ENCODE peak calls at places on chromosomes 11 and 22, in six cellular contexts. Z, S, P, Y, N and A are unnamed samples.

GRCh38 chr11:67646535-67647336 is 3.8 kb downstream of the ACY3 start:
- DNase-seq in Z (no peak), S (no peak), P (no peak), Y (no peak), N (no peak), A (no peak)

GRCh38 chr11:128456566-128457268 is 130.6 kb downstream of the ETS1 start:
- DNase-seq in Z (no peak), S (peak; percentile 44), P (no peak), Y (no peak), N (no peak), A (no peak)

GRCh38 chr11:31882951-31883392 is 71.8 kb upstream of the PAX6 start:
- DNase-seq in Z (no peak), S (no peak), P (no peak), Y (no peak), N (no peak), A (no peak)

GRCh38 chr22:17472886-17473285 is 90.4 kb upstream of the SLC25A18 start:
- DNase-seq in Z (no peak), S (no peak), P (no peak), Y (no peak), N (no peak), A (no peak)

GRCh38 chr11:12432507-12432906 is 55.1 kb downstream of the PARVA start:
- DNase-seq in Z (no peak), S (no peak), P (no peak), Y (no peak), N (no peak), A (no peak)

GRCh38 chr11:94958118-94958517 is 15.2 kb downstream of the CWC15 start:
- DNase-seq in Z (no peak), S (peak; percentile 27), P (no peak), Y (peak; percentile 50), N (no peak), A (peak; percentile 36)

GRCh38 chr11:47394050-47394321 is 14.4 kb upstream of the SLC39A13 start:
- DNase-seq in Z (no peak), S (no peak), P (no peak), Y (no peak), N (no peak), A (no peak)

GRCh38 chr11:123145220-123145619 is 49.8 kb downstream of the CLMP start:
- DNase-seq in Z (no peak), S (peak; percentile 94), P (no peak), Y (peak; percentile 92), N (no peak), A (peak; percentile 58)

DNA sequence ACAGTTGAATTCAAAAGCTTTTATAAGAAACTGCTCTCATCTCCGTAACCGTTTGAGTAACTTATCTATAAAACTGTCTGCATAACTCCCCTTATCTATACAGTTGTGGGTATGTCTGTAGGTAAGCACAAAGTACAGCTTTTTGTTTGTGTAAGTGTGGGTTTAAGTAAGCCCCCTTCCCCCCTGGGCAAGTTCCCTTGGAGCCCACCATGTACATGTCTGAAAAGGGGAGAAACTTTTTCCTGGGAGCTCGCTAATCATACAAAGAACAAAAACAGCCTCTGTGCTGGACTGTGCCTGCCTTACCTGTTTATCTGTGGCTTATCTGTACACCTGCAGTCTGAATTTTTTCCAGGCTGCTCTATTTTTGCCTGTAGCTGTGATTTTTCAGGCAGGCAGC is 36.3 kb upstream of the TMEM45B start:
- DNase-seq in Z (no peak), S (no peak), P (no peak), Y (no peak), N (no peak), A (no peak)
- H3K4me3 ChIP-seq in Z (no peak overlapping the region), S (no peak overlapping the region), P (no peak overlapping the region), Y (no peak overlapping the region), N (no peak overlapping the region), A (no peak overlapping the region)

DNA sequence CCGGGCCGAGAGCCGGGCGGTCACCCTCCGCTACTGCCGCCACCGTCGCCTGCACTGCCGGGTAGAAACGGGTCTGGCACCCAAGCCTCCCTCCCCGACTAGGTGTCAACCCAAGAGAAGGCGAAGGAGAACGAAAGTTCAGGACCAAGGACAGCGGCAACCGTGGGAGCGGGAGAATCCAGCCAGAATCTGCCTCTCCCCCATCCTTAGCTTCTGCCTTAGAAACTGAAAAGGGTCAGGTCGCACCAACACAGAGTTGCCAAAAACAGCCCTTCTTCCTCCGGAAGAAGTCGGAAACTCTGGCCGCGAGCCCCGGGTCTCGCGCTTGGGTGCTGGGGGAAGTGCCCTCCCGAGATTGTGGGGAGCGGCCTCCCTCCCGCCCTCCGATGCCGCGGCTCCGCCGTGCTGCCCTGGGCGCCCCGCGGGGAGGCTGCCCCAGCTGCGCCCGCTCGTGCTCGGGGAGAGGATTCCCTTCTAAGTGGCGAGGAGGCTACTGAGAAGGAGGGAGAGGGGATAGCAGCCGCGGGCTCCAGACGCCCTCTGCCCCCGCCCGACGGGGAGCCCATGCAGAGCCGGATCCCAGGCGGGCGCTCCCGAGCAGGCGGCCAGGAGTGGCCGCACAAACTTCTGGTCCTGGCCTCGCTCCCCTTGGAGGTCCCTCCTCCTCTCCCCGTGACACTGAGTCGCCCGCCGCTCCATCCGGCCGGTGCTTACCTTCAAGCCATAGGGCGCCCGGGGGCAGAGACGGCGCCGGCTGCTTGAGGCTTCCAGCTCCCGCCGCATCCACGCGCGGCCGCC is 637 bp downstream of the DRD2 start:
- DNase-seq in Z (no peak), S (peak; percentile 84), P (no peak), Y (peak; percentile 73), N (peak; percentile 63), A (peak; percentile 32)
- H3K4me3 ChIP-seq in Z (no peak overlapping the region), S (no peak overlapping the region), P (no peak overlapping the region), Y (no peak overlapping the region), N (no peak overlapping the region), A (peak overlapping the region; percentile 4)

GRCh38 chr11:6609502-6610015 is 2.5 kb downstream of the TAF10 start:
- DNase-seq in Z (no peak), S (no peak), P (no peak), Y (no peak), N (peak; percentile 41), A (no peak)

GRCh38 chr11:6608726-6609501 is 3.1 kb downstream of the TAF10 start:
- DNase-seq in Z (no peak), S (no peak), P (no peak), Y (no peak), N (peak; percentile 40), A (no peak)

GRCh38 chr11:6611092-6612007 is 666 bp downstream of the TAF10 start:
- DNase-seq in Z (no peak), S (peak; percentile 33), P (no peak), Y (peak; percentile 28), N (peak; percentile 69), A (no peak)

GRCh38 chr11:6612008-6612815 is at the start of gene TAF10:
- DNase-seq in Z (peak; percentile 78), S (peak; percentile 98), P (peak; percentile 85), Y (peak; percentile 96), N (peak; percentile 98), A (peak; percentile 87)

GRCh38 chr11:6610591-6610990 is 1.4 kb downstream of the TAF10 start:
- DNase-seq in Z (no peak), S (no peak), P (no peak), Y (no peak), N (peak; percentile 46), A (no peak)
- H3K4me3 ChIP-seq in Z (no peak overlapping the region), S (no peak overlapping the region), P (no peak overlapping the region), Y (peak overlapping the region; percentile 63), N (no peak overlapping the region), A (no peak overlapping the region)

GRCh38 chr22:21634081-21634480 is 1.5 kb downstream of the CCDC116 start:
- DNase-seq in Z (no peak), S (no peak), P (no peak), Y (no peak), N (no peak), A (no peak)

GRCh38 chr22:21632237-21632895 is at the start of gene CCDC116:
- DNase-seq in Z (no peak), S (no peak), P (peak; percentile 32), Y (no peak), N (no peak), A (no peak)

GRCh38 chr22:21632931-21633330 is 371 bp downstream of the CCDC116 start:
- DNase-seq in Z (no peak), S (no peak), P (no peak), Y (no peak), N (no peak), A (no peak)

GRCh38 chr22:21634844-21635243 is 2.3 kb downstream of the CCDC116 start:
- DNase-seq in Z (no peak), S (no peak), P (no peak), Y (no peak), N (no peak), A (no peak)

DNA sequence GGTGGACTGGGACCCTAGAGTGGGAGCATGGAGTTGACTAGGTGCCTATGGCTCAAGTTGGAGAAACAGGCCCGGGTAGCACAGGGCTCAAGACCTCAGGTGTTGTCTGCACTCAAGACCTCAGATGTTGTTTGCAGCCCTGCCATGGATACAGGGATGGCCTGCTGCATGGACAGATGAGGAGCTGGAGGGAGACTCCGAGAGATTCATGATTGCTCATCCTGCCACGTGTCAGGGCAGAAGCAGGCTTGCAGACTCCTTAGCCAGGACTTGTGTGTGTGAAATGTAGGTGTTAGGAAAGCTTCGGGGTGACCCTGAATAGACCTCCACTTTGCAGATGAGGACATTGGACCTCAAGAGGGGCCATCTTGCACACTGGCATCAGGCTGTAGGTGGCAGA is 921 bp downstream of the CCDC116 start:
- DNase-seq in Z (no peak), S (no peak), P (no peak), Y (no peak), N (no peak), A (no peak)
- H3K4me3 ChIP-seq in Z (no peak overlapping the region), S (no peak overlapping the region), P (no peak overlapping the region), Y (no peak overlapping the region), N (no peak overlapping the region), A (no peak overlapping the region)

GRCh38 chr11:119367661-119368120 is 13.8 kb downstream of the USP2 start:
- DNase-seq in Z (no peak), S (no peak), P (no peak), Y (no peak), N (peak; percentile 55), A (no peak)
- H3K4me3 ChIP-seq in Z (no peak overlapping the region), S (no peak overlapping the region), P (no peak overlapping the region), Y (no peak overlapping the region), N (peak overlapping the region; percentile 59), A (no peak overlapping the region)

DNA sequence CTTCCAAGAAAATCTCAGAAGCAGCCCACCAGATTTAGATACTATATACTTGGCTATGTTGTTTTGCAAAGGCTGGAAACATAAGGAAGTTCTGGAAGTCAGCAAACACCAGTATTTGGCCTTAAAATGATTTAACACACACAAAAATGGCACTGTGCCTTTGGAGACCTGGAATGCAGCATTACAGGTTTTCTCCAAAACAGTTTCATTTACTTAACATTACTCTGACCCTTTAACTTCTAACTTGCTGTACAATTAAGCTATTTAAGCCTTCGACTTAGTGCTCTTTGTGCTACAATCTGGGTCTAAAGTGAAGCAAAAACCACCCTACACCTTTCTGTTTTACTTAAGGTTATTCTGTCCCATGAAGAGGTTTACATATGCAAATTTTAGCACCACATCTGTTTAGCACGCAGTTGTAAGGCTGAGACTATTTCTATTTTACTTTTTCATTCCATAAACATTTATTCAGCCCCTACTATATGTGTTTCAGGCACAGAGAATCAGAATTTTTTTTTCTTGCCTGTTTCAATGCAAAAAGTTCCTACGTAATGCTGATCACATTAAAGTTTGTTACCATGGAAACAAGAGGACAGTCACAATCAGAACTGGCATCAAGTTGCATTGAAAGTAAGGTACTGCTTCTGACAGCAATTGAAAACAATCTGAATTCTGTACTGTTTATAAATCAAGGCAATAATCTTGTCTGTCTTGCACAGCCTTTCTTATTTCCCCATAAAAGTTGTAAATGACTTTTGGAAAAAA is 70.3 kb downstream of the MAML2 start:
- DNase-seq in Z (no peak), S (peak; percentile 63), P (no peak), Y (peak; percentile 68), N (no peak), A (peak; percentile 38)
- H3K4me3 ChIP-seq in Z (no peak overlapping the region), S (no peak overlapping the region), P (no peak overlapping the region), Y (no peak overlapping the region), N (no peak overlapping the region), A (no peak overlapping the region)